ENCODE peak calls at places on chromosomes 12 and 14, in eight cellular contexts. M, E, H, G, O, V, Y and S are unnamed samples.

GRCh38 chr12:2640709-2641108 is 154.1 kb upstream of the FKBP4 start:
- ATAC-seq in M (peak; percentile 95), E (peak; percentile 18), H (peak; percentile 58), G (peak; percentile 36), O (peak; percentile 98), V (peak; percentile 71), Y (peak; percentile 53), S (peak; percentile 91)

GRCh38 chr12:52342781-52343490 is 21.7 kb upstream of the KRT83 start:
- ATAC-seq in M (no peak), E (no peak), H (peak; percentile 58), G (no peak), O (no peak), V (no peak), Y (no peak), S (no peak)

GRCh38 chr12:104793280-104793679 is 164.8 kb downstream of the SLC41A2 start:
- ATAC-seq in M (peak; percentile 59), E (no peak), H (no peak), G (no peak), O (peak; percentile 33), V (no peak), Y (no peak), S (no peak)

GRCh38 chr14:73644531-73645247 is at the start of gene DNAL1:
- ATAC-seq in M (peak; percentile 100), E (peak; percentile 99), H (peak; percentile 100), G (peak; percentile 100), O (peak; percentile 99), V (peak; percentile 100), Y (peak; percentile 100), S (peak; percentile 99)

GRCh38 chr14:59428581-59429012 is 36.6 kb downstream of the GPR135 start:
- ATAC-seq in M (peak; percentile 8), E (no peak), H (peak; percentile 15), G (no peak), O (no peak), V (no peak), Y (peak; percentile 64), S (peak; percentile 27)

GRCh38 chr12:106089935-106090334 is 48.8 kb downstream of the NUAK1 start:
- ATAC-seq in M (peak; percentile 20), E (no peak), H (no peak), G (peak; percentile 48), O (no peak), V (no peak), Y (no peak), S (peak; percentile 66)

GRCh38 chr12:121230538-121230907 is 20.6 kb downstream of the P2RX4 start:
- ATAC-seq in M (peak; percentile 4), E (no peak), H (no peak), G (no peak), O (no peak), V (no peak), Y (no peak), S (no peak)

GRCh38 chr14:100065161-100065871 is at the start of gene EVL:
- ATAC-seq in M (peak; percentile 28), E (peak; percentile 59), H (peak; percentile 77), G (peak; percentile 38), O (no peak), V (peak; percentile 73), Y (peak; percentile 74), S (no peak)

GRCh38 chr12:81800298-81801148 is 41.4 kb upstream of the PPFIA2 start:
- ATAC-seq in M (peak; percentile 89), E (no peak), H (peak; percentile 46), G (no peak), O (no peak), V (no peak), Y (no peak), S (peak; percentile 50)

GRCh38 chr12:42118136-42118879 is 26.4 kb downstream of the GXYLT1 start:
- ATAC-seq in M (no peak), E (no peak), H (no peak), G (no peak), O (no peak), V (no peak), Y (no peak), S (no peak)

GRCh38 chr12:51507188-51507587 is 82.6 kb downstream of the SLC4A8 start:
- ATAC-seq in M (no peak), E (no peak), H (no peak), G (no peak), O (no peak), V (no peak), Y (no peak), S (no peak)

GRCh38 chr14:36173161-36173560 is 3.4 kb downstream of the PTCSC3 start:
- ATAC-seq in M (no peak), E (no peak), H (no peak), G (no peak), O (no peak), V (no peak), Y (no peak), S (no peak)

GRCh38 chr12:11147420-11147819 is 13.0 kb upstream of the TAS2R30 start:
- ATAC-seq in M (no peak), E (no peak), H (no peak), G (no peak), O (no peak), V (no peak), Y (no peak), S (no peak)

GRCh38 chr12:96698521-96698920 is 208.5 kb upstream of the NEDD1 start:
- ATAC-seq in M (no peak), E (no peak), H (no peak), G (no peak), O (peak; percentile 65), V (no peak), Y (no peak), S (no peak)

GRCh38 chr12:86550222-86551145 is 294.3 kb upstream of the MGAT4C start:
- ATAC-seq in M (peak; percentile 16), E (no peak), H (no peak), G (no peak), O (no peak), V (no peak), Y (no peak), S (peak; percentile 16)

GRCh38 chr12:67663121-67663520 is 14.6 kb downstream of the DYRK2 start:
- ATAC-seq in M (no peak), E (no peak), H (no peak), G (peak; percentile 8), O (no peak), V (peak; percentile 35), Y (no peak), S (peak; percentile 59)

GRCh38 chr14:22588419-22589095 is 467 bp downstream of the DAD1 start:
- ATAC-seq in M (no peak), E (no peak), H (no peak), G (no peak), O (peak; percentile 58), V (no peak), Y (peak; percentile 19), S (no peak)

GRCh38 chr12:130799051-130799450 is 40.0 kb downstream of the STX2 start:
- ATAC-seq in M (no peak), E (no peak), H (no peak), G (no peak), O (no peak), V (no peak), Y (no peak), S (no peak)

GRCh38 chr12:10941369-10941768 is 2.3 kb upstream of the TAS2R14 start:
- ATAC-seq in M (no peak), E (no peak), H (no peak), G (no peak), O (no peak), V (no peak), Y (no peak), S (no peak)

GRCh38 chr14:76772300-76773187 is 11.3 kb downstream of the VASH1 start:
- ATAC-seq in M (peak; percentile 61), E (no peak), H (peak; percentile 75), G (peak; percentile 50), O (no peak), V (no peak), Y (no peak), S (peak; percentile 60)

GRCh38 chr12:18895946-18896345 is 158.0 kb downstream of the CAPZA3 start:
- ATAC-seq in M (peak; percentile 59), E (no peak), H (no peak), G (peak; percentile 23), O (no peak), V (no peak), Y (no peak), S (no peak)

GRCh38 chr12:457676-458075 is 2.1 kb upstream of the B4GALNT3 start:
- ATAC-seq in M (no peak), E (no peak), H (no peak), G (no peak), O (no peak), V (no peak), Y (no peak), S (no peak)

GRCh38 chr12:7638064-7638763 is 27.5 kb downstream of the APOBEC1 start:
- ATAC-seq in M (peak; percentile 70), E (peak; percentile 4), H (peak; percentile 4), G (peak; percentile 15), O (peak; percentile 16), V (peak; percentile 25), Y (peak; percentile 23), S (peak; percentile 18)

GRCh38 chr14:95173518-95173917 is 16.2 kb upstream of the DICER1 start:
- ATAC-seq in M (no peak), E (no peak), H (peak; percentile 46), G (no peak), O (peak; percentile 34), V (peak; percentile 66), Y (no peak), S (no peak)

GRCh38 chr14:98913967-98914620 is 357.9 kb downstream of the BCL11B start:
- ATAC-seq in M (no peak), E (no peak), H (no peak), G (no peak), O (no peak), V (no peak), Y (no peak), S (no peak)

GRCh38 chr12:6430990-6431353 is 13.8 kb upstream of the CD27 start:
- ATAC-seq in M (peak; percentile 7), E (no peak), H (no peak), G (no peak), O (peak; percentile 51), V (peak; percentile 39), Y (no peak), S (no peak)

GRCh38 chr12:50403001-50403440 is 2.3 kb downstream of the LARP4 start:
- ATAC-seq in M (no peak), E (no peak), H (no peak), G (no peak), O (no peak), V (no peak), Y (no peak), S (no peak)

GRCh38 chr14:26685401-26685800 is 87.6 kb upstream of the NOVA1 start:
- ATAC-seq in M (no peak), E (no peak), H (no peak), G (no peak), O (no peak), V (no peak), Y (no peak), S (no peak)

GRCh38 chr14:74008843-74009499 is 10.1 kb downstream of the ENTPD5 start:
- ATAC-seq in M (no peak), E (no peak), H (no peak), G (no peak), O (no peak), V (peak; percentile 70), Y (no peak), S (no peak)

GRCh38 chr14:80959448-80960006 is 4.1 kb downstream of the TSHR start:
- ATAC-seq in M (no peak), E (peak; percentile 89), H (peak; percentile 14), G (no peak), O (no peak), V (peak; percentile 80), Y (peak; percentile 96), S (no peak)

GRCh38 chr12:7068240-7068993 is 7.9 kb downstream of the C1S start:
- ATAC-seq in M (peak; percentile 84), E (no peak), H (peak; percentile 48), G (peak; percentile 92), O (no peak), V (no peak), Y (no peak), S (no peak)

GRCh38 chr12:66196806-66197205 is 7.8 kb downstream of the IRAK3 start:
- ATAC-seq in M (no peak), E (no peak), H (peak; percentile 53), G (no peak), O (no peak), V (peak; percentile 37), Y (peak; percentile 97), S (no peak)

GRCh38 chr12:50188875-50189575 is 21.9 kb upstream of the CERS5 start:
- ATAC-seq in M (no peak), E (peak; percentile 26), H (no peak), G (no peak), O (no peak), V (peak; percentile 63), Y (no peak), S (no peak)

GRCh38 chr14:23438130-23438893 is 2.9 kb upstream of the MYH7 start:
- ATAC-seq in M (peak; percentile 70), E (no peak), H (no peak), G (peak; percentile 53), O (no peak), V (no peak), Y (no peak), S (no peak)